ENCODE peak calls at places on chromosomes 1 and 21, in five cellular contexts. Z is K562, I is HCT116, D is H1, Y is HepG2. G is an unnamed sample.

GRCh38 chr1:59391216-59392179 is 94.6 kb downstream of the FGGY start:
- DNase-seq in Z (no peak), I (no peak), D (no peak), Y (no peak), G (no peak)

GRCh38 chr21:28136687-28137086 is 856.0 kb downstream of the LTN1 start:
- DNase-seq in Z (no peak), I (no peak), D (no peak), Y (no peak), G (no peak)

GRCh38 chr1:207072241-207072640 is 16.4 kb upstream of the C4BPB start:
- DNase-seq in Z (no peak), I (no peak), D (no peak), Y (no peak), G (no peak)

GRCh38 chr1:44810101-44810761 is 1.9 kb downstream of the BTBD19 start:
- DNase-seq in Z (no peak), I (no peak), D (no peak), Y (no peak), G (peak)

GRCh38 chr1:9417695-9418094 is 121.6 kb upstream of the SLC25A33 start:
- DNase-seq in Z (no peak), I (no peak), D (no peak), Y (no peak), G (no peak)

GRCh38 chr1:227999056-227999930 is 7.5 kb upstream of the WNT3A start:
- DNase-seq in Z (peak), I (peak), D (peak), Y (peak), G (peak)

GRCh38 chr21:25708467-25709065 is 26.1 kb downstream of the ATP5PF start:
- DNase-seq in Z (peak), I (peak), D (no peak), Y (peak), G (peak)

GRCh38 chr21:32331444-32332305 is 33.0 kb downstream of the MRAP start:
- DNase-seq in Z (no peak), I (no peak), D (no peak), Y (peak), G (no peak)

GRCh38 chr21:29638761-29639327 is 301.0 kb downstream of the GRIK1 start:
- DNase-seq in Z (no peak), I (no peak), D (no peak), Y (no peak), G (no peak)

GRCh38 chr1:109241344-109241743 is 8.0 kb upstream of the CELSR2 start:
- DNase-seq in Z (peak), I (no peak), D (no peak), Y (no peak), G (no peak)

GRCh38 chr21:22278366-22278765 is 1280.2 kb downstream of the NCAM2 start:
- DNase-seq in Z (no peak), I (no peak), D (no peak), Y (no peak), G (no peak)

GRCh38 chr1:53588053-53588779 is 129.0 kb downstream of the DMRTB1 start:
- DNase-seq in Z (no peak), I (no peak), D (no peak), Y (no peak), G (no peak)
- TF ChIP-seq JUND in Z (no peak), I (no peak), D (no peak), Y (no peak), G (no peak)

GRCh38 chr1:147072371-147073061 is 99.8 kb downstream of the PRKAB2 start:
- DNase-seq in Z (no peak), I (no peak), D (peak), Y (no peak), G (no peak)
- TF ChIP-seq JUND in Z (no peak), I (no peak), D (no peak), Y (no peak), G (no peak)

GRCh38 chr1:151825811-151826660 is 5.6 kb downstream of the RORC start:
- DNase-seq in Z (peak), I (no peak), D (peak), Y (no peak), G (no peak)
- TF ChIP-seq JUND in Z (no peak), I (no peak), D (no peak), Y (no peak), G (no peak)

DNA sequence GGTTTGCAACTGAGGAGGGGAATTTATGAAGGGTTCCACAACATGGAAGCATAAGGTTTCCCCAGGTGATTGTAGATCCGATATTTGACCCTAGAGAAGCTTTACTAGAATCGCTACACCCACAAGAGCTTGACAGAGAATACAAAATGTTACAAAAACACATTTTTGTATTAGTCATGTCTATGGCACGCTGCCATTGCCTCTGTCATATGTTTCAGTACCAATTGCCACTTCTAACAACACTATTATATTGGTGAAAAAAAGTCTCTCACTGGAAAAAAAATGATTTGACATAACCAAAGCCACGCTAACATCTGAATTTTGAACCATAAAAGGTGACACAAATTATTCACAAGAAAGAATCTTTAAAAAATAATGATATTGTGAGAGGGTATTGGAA is 214.5 kb downstream of the KCNT2 start:
- DNase-seq in Z (no peak), I (no peak), D (no peak), Y (no peak), G (no peak)
- TF ChIP-seq JUND in Z (no peak), I (no peak), D (no peak), Y (no peak), G (no peak)

DNA sequence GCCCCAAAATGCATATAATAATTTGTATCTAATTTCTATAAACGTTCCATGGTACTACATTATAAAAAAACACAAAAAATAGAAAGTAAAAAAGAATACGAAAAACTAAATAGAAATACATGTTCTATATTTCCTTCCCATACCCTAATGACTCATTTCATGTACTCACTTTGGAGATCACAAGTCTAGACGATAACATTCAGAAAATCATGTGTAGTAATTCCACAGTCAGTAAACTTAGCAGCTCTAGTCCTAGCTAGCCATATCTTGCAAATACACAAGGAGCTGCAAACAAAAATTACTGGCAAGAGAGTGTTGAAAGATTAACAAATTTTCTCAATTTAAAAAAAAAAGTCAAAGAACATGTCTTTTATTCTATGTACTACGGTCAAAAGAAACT is 1.4 kb downstream of the GOLPH3L start:
- DNase-seq in Z (no peak), I (no peak), D (no peak), Y (no peak), G (no peak)
- TF ChIP-seq JUND in Z (peak), I (no peak), D (no peak), Y (no peak), G (no peak)

DNA sequence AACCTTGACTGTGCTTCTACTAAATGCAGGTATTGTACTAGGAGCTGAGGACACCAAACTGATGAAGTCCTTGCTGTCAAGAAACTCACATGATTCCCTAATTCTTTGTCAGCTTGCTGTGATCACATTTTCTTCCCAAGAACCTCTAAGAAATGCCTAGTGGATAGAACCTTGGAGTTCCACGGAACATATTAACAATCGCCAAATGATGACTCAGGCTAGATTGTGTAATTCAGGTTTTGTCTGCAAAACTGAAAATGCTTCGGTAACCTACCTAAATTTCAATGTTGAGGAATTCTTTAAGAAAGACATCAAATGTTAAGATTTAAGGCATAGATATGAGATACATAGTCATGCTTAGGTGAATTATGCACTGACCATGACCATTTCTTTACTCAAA is 1.7 kb upstream of the GADD45A start:
- DNase-seq in Z (no peak), I (no peak), D (no peak), Y (no peak), G (no peak)
- TF ChIP-seq JUND in Z (peak), I (peak), D (no peak), Y (no peak), G (no peak)

GRCh38 chr1:158149175-158149574 is 31.5 kb upstream of the CD1D start:
- DNase-seq in Z (peak), I (no peak), D (no peak), Y (no peak), G (no peak)
- TF ChIP-seq JUND in Z (no peak), I (no peak), D (no peak), Y (no peak), G (no peak)

DNA sequence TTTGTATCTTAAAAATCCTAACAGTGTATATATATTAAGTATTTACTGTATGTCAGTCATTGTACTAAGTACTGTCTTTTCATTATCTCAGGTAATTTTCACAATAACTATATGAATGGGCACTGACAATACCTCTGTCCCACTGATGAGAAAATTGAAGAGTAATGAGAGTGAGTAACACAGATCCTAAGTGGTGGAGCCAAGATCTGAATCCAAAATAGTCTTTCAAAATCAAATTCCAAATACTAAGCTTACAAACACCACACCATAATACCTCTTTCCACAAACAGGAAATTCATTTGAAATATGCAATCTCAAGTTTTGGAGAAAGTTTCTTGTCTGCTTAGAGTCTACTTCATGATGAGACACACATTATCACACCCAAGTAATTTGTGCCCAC is 105.9 kb upstream of the EDEM3 start:
- DNase-seq in Z (no peak), I (no peak), D (no peak), Y (no peak), G (no peak)
- TF ChIP-seq JUND in Z (no peak), I (no peak), D (no peak), Y (no peak), G (no peak)

DNA sequence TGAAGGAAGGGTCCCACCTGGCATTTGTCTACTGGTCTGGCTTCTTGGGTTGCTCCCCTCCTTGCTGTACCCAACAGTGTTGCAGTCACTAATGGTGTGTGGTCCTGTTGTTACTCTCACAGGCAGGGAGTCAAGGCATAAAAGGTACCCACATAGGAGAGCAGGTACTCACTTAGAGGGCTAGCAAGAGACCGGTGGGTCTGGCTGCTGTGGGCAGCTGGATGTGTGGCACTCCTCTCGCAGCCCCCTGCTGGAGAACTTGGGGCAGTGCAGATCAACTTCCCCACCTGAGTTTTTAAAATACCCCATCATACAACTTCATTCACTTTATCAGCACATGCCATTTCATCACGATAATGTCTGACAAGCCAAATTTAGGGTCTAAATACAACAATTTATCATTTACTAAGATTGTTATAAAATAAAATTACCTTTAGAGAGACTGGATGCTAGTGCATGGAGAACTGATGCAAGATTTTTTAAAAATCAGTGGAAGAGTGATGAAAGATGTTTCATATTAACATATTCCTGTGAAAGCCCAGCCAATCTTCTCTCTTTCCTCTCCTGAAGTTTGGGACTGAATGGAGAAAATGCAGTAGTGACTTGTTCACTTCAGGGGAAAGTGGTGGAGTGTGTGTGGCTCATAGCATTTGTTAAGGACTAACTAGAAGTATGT is 42.8 kb downstream of the ACP6 start:
- DNase-seq in Z (peak), I (peak), D (peak), Y (peak), G (peak)
- TF ChIP-seq JUND in Z (no peak), I (no peak), D (no peak), Y (no peak), G (no peak)

G was measured in T47D.